ENCODE peak calls at places on chromosomes 7 and 10, in seven cellular contexts. T is Panc1, U is left lung, S is brain microvascular endothelial cell, N is fibroblast of the aortic adventitia, J is astrocyte of the spinal cord, Z is lung. V is an unnamed sample.

GRCh38 chr10:23829556-23829955 is 379.4 kb upstream of the KIAA1217 start:
- DNase-seq in S (no peak), J (no peak), T (no peak), U (no peak), Z (no peak), N (no peak), V (no peak)

GRCh38 chr10:118013078-118013568 is 33.6 kb downstream of the RAB11FIP2 start:
- DNase-seq in Z (no peak), S (no peak), J (no peak), U (no peak), N (no peak), T (no peak), V (no peak)

GRCh38 chr7:64869121-64869725 is 33.9 kb upstream of the ZNF273 start:
- DNase-seq in J (no peak), U (no peak), Z (peak; percentile 21), S (no peak), T (no peak), N (no peak), V (no peak)

GRCh38 chr10:9362721-9363120 is 1308.2 kb downstream of the GATA3 start:
- DNase-seq in T (no peak), S (no peak), N (no peak), U (no peak), Z (no peak), J (no peak), V (no peak)

GRCh38 chr7:112176241-112176640 is 30.0 kb downstream of the DOCK4 start:
- DNase-seq in U (no peak), T (no peak), Z (no peak), N (no peak), S (no peak), J (no peak), V (no peak)

GRCh38 chr7:135251502-135252327 is 18.1 kb downstream of the STRA8 start:
- DNase-seq in S (no peak), N (no peak), Z (no peak), U (no peak), J (no peak), T (no peak), V (no peak)

GRCh38 chr7:102012941-102013461 is 195.6 kb downstream of the CUX1 start:
- DNase-seq in S (peak; percentile 61), N (peak; percentile 20), T (no peak), U (no peak), J (peak; percentile 31), Z (no peak), V (no peak)

GRCh38 chr10:77401681-77402080 is 235.9 kb downstream of the KCNMA1 start:
- DNase-seq in T (no peak), U (no peak), J (no peak), N (no peak), Z (peak; percentile 73), S (no peak), V (no peak)

GRCh38 chr7:23334482-23335056 is 35.4 kb downstream of the MALSU1 start:
- DNase-seq in J (peak; percentile 97), N (peak; percentile 99), S (peak; percentile 92), T (peak; percentile 99), U (no peak), Z (peak; percentile 51), V (peak; percentile 97)

GRCh38 chr7:1698221-1698620 is 28.1 kb downstream of the ELFN1 start:
- DNase-seq in J (no peak), N (no peak), U (peak; percentile 20), S (no peak), T (no peak), Z (no peak), V (no peak)

GRCh38 chr10:132162021-132162531 is 24.7 kb upstream of the DPYSL4 start:
- DNase-seq in U (no peak), S (no peak), T (no peak), J (no peak), N (no peak), Z (no peak), V (no peak)

GRCh38 chr10:4170633-4171314 is 385.8 kb upstream of the KLF6 start:
- DNase-seq in J (no peak), N (no peak), S (no peak), T (no peak), Z (no peak), U (no peak), V (no peak)

GRCh38 chr7:122886357-122887081 is at the start of gene CADPS2:
- DNase-seq in S (peak; percentile 89), T (no peak), Z (peak; percentile 93), U (peak; percentile 94), J (peak; percentile 90), N (peak; percentile 84), V (peak; percentile 45)

GRCh38 chr10:105148921-105149320 is 507.8 kb downstream of the SORCS3 start:
- DNase-seq in T (no peak), N (no peak), J (no peak), U (no peak), S (no peak), Z (no peak), V (peak; percentile 88)

GRCh38 chr10:118246340-118247247 is 95.5 kb downstream of the FAM204A start:
- DNase-seq in S (no peak), N (no peak), T (no peak), Z (no peak), J (no peak), U (no peak), V (no peak)

GRCh38 chr10:112663181-112663879 is 216.3 kb downstream of the VTI1A start:
- DNase-seq in U (no peak), T (no peak), Z (no peak), S (peak; percentile 69), J (peak; percentile 56), N (peak; percentile 40), V (peak; percentile 93)

DNA sequence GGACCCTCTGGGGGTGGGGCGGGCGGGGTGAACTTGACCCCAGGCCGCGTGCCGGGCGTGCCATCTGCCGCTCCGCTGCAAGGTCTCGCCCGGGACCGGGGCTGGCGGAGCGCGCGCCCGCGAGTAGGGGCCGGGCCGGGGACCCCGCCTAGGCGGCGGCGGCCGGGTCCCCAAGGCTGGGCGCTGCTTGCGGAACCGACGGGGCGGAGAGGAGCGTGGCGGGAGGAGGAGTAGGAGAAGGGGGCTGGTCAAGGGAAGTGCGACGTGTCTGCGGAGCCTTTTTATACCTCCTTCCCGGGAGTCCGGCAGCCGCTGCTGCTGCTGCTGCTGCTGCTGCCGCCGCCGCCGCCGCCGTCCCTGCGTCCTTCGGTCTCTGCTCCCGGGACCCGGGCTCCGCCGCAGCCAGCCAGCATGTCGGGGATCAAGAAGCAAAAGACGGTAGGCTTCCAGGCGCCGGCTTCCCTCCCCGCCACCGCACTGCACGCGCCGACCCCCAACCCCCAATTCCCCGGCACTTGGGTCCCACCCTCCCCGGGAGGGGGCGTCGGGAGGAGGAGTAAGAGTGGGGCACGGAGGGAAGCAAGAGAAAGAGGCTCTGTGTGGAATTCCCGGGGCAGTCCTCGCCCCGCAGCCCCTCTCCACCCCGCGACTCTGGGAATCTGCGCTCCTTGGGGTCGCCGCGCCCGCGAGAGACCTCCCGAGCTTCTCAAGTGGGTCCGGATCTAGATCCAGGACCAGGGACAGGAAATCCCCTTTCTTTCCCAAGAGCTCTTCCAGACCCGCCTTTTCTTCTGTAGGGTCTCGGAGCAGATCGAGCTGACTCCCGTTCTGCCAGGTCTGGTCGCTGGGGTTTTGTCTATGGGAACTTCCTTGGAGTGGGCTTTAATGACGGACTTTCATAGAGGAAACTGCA is at the start of gene PAPSS2:
- DNase-seq in T (no peak), Z (peak; percentile 73), U (peak; percentile 93), S (peak; percentile 66), N (peak; percentile 72), J (peak; percentile 69), V (no peak)
- TF ChIP-seq CTCF in T (no peak), Z (no peak), U (no peak), S (peak; percentile 44), N (no peak), J (peak; percentile 28), V (no peak)

GRCh38 chr10:110408943-110409342 is 88.8 kb upstream of the DUSP5 start:
- DNase-seq in Z (no peak), J (no peak), S (no peak), U (no peak), N (no peak), T (no peak), V (no peak)

GRCh38 chr10:110410329-110411046 is 87.2 kb upstream of the DUSP5 start:
- DNase-seq in J (peak; percentile 93), U (peak; percentile 84), N (peak; percentile 96), Z (peak; percentile 67), T (no peak), S (peak; percentile 91), V (peak; percentile 91)

GRCh38 chr10:110409488-110409887 is 88.2 kb upstream of the DUSP5 start:
- DNase-seq in N (no peak), T (no peak), U (no peak), J (no peak), Z (no peak), S (no peak), V (no peak)

GRCh38 chr10:110409926-110410325 is 87.8 kb upstream of the DUSP5 start:
- DNase-seq in J (no peak), U (no peak), T (no peak), N (no peak), Z (no peak), S (no peak), V (no peak)

DNA sequence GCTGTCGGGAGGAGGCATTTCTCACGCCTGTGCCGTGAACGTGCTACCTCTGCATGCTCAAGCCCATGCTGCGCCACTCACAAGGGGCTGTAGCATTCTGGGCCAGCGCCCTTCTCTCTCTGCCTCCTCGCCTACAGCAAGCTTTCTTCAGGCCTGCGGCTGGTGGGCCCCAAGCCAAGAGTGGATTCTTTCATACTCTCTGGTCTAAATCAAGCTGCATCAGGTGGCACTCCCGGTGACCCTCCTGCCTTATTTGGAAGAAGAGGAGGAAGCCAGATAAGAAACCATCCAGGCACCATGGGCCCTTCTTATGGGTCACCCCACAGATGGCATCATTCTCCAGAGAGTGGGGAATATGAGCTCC is 86.7 kb upstream of the DUSP5 start:
- DNase-seq in N (peak; percentile 77), T (no peak), J (peak; percentile 58), Z (no peak), U (no peak), S (peak; percentile 74), V (no peak)
- H3K4me3 ChIP-seq in N (no peak overlapping the region), T (no peak overlapping the region), J (no peak overlapping the region), Z (no peak overlapping the region), U (no peak overlapping the region), S (no peak overlapping the region), V (no peak overlapping the region)

GRCh38 chr7:51316666-51317581 is at the start of gene COBL:
- DNase-seq in S (no peak), U (peak; percentile 84), Z (peak; percentile 57), J (no peak), T (no peak), N (no peak), V (no peak)

GRCh38 chr7:51314726-51315125 is 1.9 kb downstream of the COBL start:
- DNase-seq in T (no peak), Z (no peak), S (no peak), N (no peak), J (no peak), U (no peak), V (no peak)

GRCh38 chr7:51317582-51317910 is 937 bp upstream of the COBL start:
- DNase-seq in U (no peak), S (no peak), N (no peak), Z (no peak), T (no peak), J (no peak), V (no peak)

GRCh38 chr7:51315393-51316261 is 982 bp downstream of the COBL start:
- DNase-seq in T (no peak), S (no peak), Z (peak; percentile 48), N (no peak), J (peak; percentile 8), U (peak; percentile 87), V (peak; percentile 55)

GRCh38 chr7:51316262-51316665 is 345 bp downstream of the COBL start:
- DNase-seq in J (no peak), N (no peak), T (no peak), U (peak; percentile 82), Z (peak; percentile 54), S (no peak), V (no peak)
- TF ChIP-seq CTCF in J (no peak), N (no peak), T (no peak), U (peak; percentile 18), Z (no peak), S (no peak), V (peak; percentile 33)

GRCh38 chr10:22317771-22318565 is 1.8 kb downstream of the COMMD3 start:
- DNase-seq in U (no peak), Z (no peak), J (no peak), N (no peak), T (no peak), S (no peak), V (no peak)
- H3K4me3 ChIP-seq in U (no peak overlapping the region), Z (no peak overlapping the region), J (no peak overlapping the region), N (no peak overlapping the region), T (peak overlapping the region; percentile 58), S (no peak overlapping the region), V (no peak overlapping the region)